ENCODE peak calls at places on chromosomes 2 and 18, in six cellular contexts. P, W, B, T, C and K are unnamed samples.

GRCh38 chr18:75003089-75003488 is 205.8 kb downstream of the PTGR3 start:
- DNase-seq in P (peak; percentile 45), W (no peak), B (peak; percentile 24), T (no peak), C (no peak), K (no peak)

GRCh38 chr18:68449292-68449691 is 265.6 kb downstream of the TMX3 start:
- DNase-seq in P (no peak), W (no peak), B (peak; percentile 86), T (no peak), C (no peak), K (no peak)

GRCh38 chr2:37654932-37655331 is 16.5 kb downstream of the CDC42EP3 start:
- DNase-seq in P (no peak), W (no peak), B (no peak), T (no peak), C (no peak), K (no peak)

GRCh38 chr2:127091886-127092285 is 15.1 kb downstream of the BIN1 start:
- DNase-seq in P (no peak), W (no peak), B (no peak), T (no peak), C (no peak), K (no peak)

GRCh38 chr18:74065366-74065765 is 82.3 kb downstream of the FBXO15 start:
- DNase-seq in P (no peak), W (no peak), B (no peak), T (no peak), C (no peak), K (no peak)

GRCh38 chr2:240718896-240719490 is 27.3 kb downstream of the AQP12A start:
- DNase-seq in P (no peak), W (no peak), B (no peak), T (no peak), C (no peak), K (no peak)

GRCh38 chr18:70827632-70828031 is 538.8 kb downstream of the SOCS6 start:
- DNase-seq in P (no peak), W (no peak), B (no peak), T (no peak), C (no peak), K (no peak)

GRCh38 chr18:6927136-6927535 is 190.5 kb downstream of the LAMA1 start:
- DNase-seq in P (no peak), W (no peak), B (no peak), T (no peak), C (no peak), K (no peak)

GRCh38 chr18:61333746-61334490 is 688 bp downstream of the CDH20 start:
- DNase-seq in P (no peak), W (no peak), B (no peak), T (no peak), C (no peak), K (no peak)

GRCh38 chr2:239157766-239158165 is 243.1 kb downstream of the HDAC4 start:
- DNase-seq in P (peak; percentile 13), W (peak; percentile 33), B (peak; percentile 4), T (peak; percentile 53), C (peak; percentile 8), K (peak; percentile 39)

GRCh38 chr2:235149240-235149641 is 197.4 kb downstream of the SH3BP4 start:
- DNase-seq in P (no peak), W (no peak), B (no peak), T (no peak), C (no peak), K (peak; percentile 2)

GRCh38 chr2:170475878-170476277 is 239.3 kb upstream of the SP5 start:
- DNase-seq in P (no peak), W (no peak), B (no peak), T (no peak), C (no peak), K (no peak)

GRCh38 chr2:37377187-37377532 is 32.7 kb downstream of the QPCT start:
- DNase-seq in P (no peak), W (no peak), B (peak; percentile 66), T (no peak), C (no peak), K (no peak)

GRCh38 chr2:102664439-102665042 is 45.2 kb downstream of the SLC9A2 start:
- DNase-seq in P (no peak), W (no peak), B (peak; percentile 6), T (no peak), C (peak; percentile 87), K (no peak)

GRCh38 chr2:224261316-224261715 is 140.6 kb downstream of the FAM124B start:
- DNase-seq in P (no peak), W (no peak), B (peak; percentile 42), T (no peak), C (no peak), K (no peak)

GRCh38 chr2:75064691-75065396 is 106.4 kb downstream of the POLE4 start:
- DNase-seq in P (peak; percentile 27), W (peak; percentile 21), B (peak; percentile 58), T (peak; percentile 60), C (peak; percentile 31), K (peak; percentile 62)

GRCh38 chr2:218988164-218988563 is 3.2 kb upstream of the FEV start:
- DNase-seq in P (no peak), W (no peak), B (no peak), T (peak; percentile 0), C (no peak), K (no peak)

GRCh38 chr2:8310557-8311455 is 371.1 kb upstream of the ID2 start:
- DNase-seq in P (no peak), W (no peak), B (no peak), T (no peak), C (no peak), K (no peak)

GRCh38 chr2:18122544-18123210 is 244.2 kb downstream of the KCNS3 start:
- DNase-seq in P (no peak), W (no peak), B (no peak), T (no peak), C (no peak), K (no peak)

GRCh38 chr2:171991027-171991426 is 8.7 kb upstream of the METAP1D start:
- DNase-seq in P (no peak), W (no peak), B (no peak), T (no peak), C (no peak), K (no peak)

GRCh38 chr2:221025397-221025796 is 546.7 kb downstream of the EPHA4 start:
- DNase-seq in P (no peak), W (no peak), B (no peak), T (no peak), C (no peak), K (no peak)

GRCh38 chr18:76212958-76213357 is 282.1 kb downstream of the ZNF516 start:
- DNase-seq in P (no peak), W (no peak), B (no peak), T (no peak), C (no peak), K (no peak)

GRCh38 chr2:113376248-113376934 is 61.1 kb upstream of the ZNG1B start:
- DNase-seq in P (no peak), W (no peak), B (no peak), T (no peak), C (no peak), K (no peak)

GRCh38 chr2:183070942-183071844 is 7.4 kb upstream of the DUSP19 start:
- DNase-seq in P (peak; percentile 23), W (no peak), B (peak; percentile 43), T (no peak), C (no peak), K (peak; percentile 53)

GRCh38 chr2:160747771-160748170 is 254.2 kb upstream of the RBMS1 start:
- DNase-seq in P (no peak), W (no peak), B (peak; percentile 62), T (no peak), C (no peak), K (no peak)

GRCh38 chr2:134716716-134717585 is 1.8 kb downstream of the TMEM163 start:
- DNase-seq in P (no peak), W (no peak), B (no peak), T (no peak), C (no peak), K (no peak)

GRCh38 chr18:9629709-9630108 is 15.3 kb upstream of the PPP4R1 start:
- DNase-seq in P (no peak), W (no peak), B (peak; percentile 58), T (no peak), C (no peak), K (no peak)

GRCh38 chr18:4807495-4808293 is 352.6 kb upstream of the DLGAP1 start:
- DNase-seq in P (no peak), W (no peak), B (no peak), T (no peak), C (no peak), K (no peak)

GRCh38 chr18:48828713-48829442 is 121.9 kb downstream of the SMAD7 start:
- DNase-seq in P (peak; percentile 4), W (peak; percentile 36), B (no peak), T (no peak), C (no peak), K (no peak)

GRCh38 chr2:216502776-216503629 is 4.4 kb downstream of the RPL37A start:
- DNase-seq in P (no peak), W (no peak), B (no peak), T (no peak), C (no peak), K (no peak)
- TF ChIP-seq POLR2A in P (no peak), W (no peak), B (no peak), T (no peak), C (no peak), K (no peak)

DNA sequence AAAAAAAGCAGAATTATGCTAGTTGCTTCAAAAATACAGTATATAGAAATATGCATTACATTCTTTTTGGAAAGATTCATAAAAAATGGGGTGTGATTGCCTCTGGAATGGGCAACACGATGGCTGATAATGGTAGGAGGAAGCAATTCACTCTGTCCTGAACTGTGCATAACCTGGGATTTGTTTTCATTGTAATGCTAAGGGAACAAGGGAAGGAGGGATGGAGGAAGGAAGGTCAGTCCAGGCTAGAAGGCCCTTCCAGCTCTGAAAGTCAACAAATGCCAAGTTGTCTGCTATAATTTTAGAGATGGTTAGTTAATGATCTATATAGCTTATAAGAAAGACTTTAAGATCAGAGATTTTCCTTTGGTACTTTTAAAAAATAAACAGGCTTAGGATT is 40.8 kb downstream of the BUB1 start:
- DNase-seq in P (no peak), W (no peak), B (no peak), T (no peak), C (no peak), K (no peak)
- H3K36me3 ChIP-seq in P (no peaks in the 10 kb centered on the region), W (no peaks in the 10 kb centered on the region), B (peaks cover 4% of the 10 kb centered on the region), T (no peaks in the 10 kb centered on the region), C (peaks cover 52% of the 10 kb centered on the region), K (no peaks in the 10 kb centered on the region)

GRCh38 chr2:53424902-53425301 is 342.7 kb upstream of the CHAC2 start:
- DNase-seq in P (no peak), W (no peak), B (no peak), T (no peak), C (no peak), K (no peak)

GRCh38 chr2:53417385-53417784 is 350.2 kb upstream of the CHAC2 start:
- DNase-seq in P (no peak), W (no peak), B (no peak), T (no peak), C (no peak), K (no peak)

DNA sequence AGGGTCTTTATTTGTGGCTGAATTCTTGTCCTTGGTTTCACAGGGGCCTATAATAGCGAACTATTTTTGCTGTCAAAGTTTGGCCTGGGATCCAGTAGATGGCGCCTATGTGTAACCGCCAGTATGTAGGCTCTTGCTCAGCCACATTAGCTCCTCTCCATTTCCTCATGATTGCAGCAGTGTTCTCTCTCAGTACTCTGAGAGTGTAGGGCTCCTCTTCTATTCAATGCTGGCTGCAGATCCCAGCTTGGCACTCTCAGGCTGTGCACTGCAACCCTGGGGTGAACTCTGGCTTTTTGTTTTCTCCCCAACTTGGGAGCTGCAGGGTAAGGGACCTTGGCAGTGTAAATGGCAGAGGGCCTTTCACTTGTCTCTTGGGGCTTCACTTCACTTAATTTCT is 344.6 kb upstream of the CHAC2 start:
- DNase-seq in P (peak; percentile 26), W (no peak), B (peak; percentile 59), T (no peak), C (peak; percentile 44), K (peak; percentile 25)
- TF ChIP-seq CTCF in P (peak; percentile 47), W (no peak), B (peak; percentile 64), T (no peak), C (peak; percentile 71), K (peak; percentile 52)

GRCh38 chr18:78006006-78006802 is 756.6 kb downstream of the GALR1 start:
- DNase-seq in P (no peak), W (no peak), B (no peak), T (no peak), C (no peak), K (no peak)
- TF ChIP-seq POLR2A in P (no peak), W (no peak), B (no peak), T (no peak), C (no peak), K (no peak)